ENCODE peak calls at places on chromosome 20, in seven cellular contexts. H, J, T, K, C, E and V are unnamed samples.

GRCh38 chr20:61569836-61570235 is 317.8 kb downstream of the CDH4 start:
- DNase-seq in C (no peak), E (no peak), K (no peak), H (no peak), J (no peak), T (peak), V (no peak)

GRCh38 chr20:9581509-9581908 is 67.1 kb downstream of the LAMP5 start:
- DNase-seq in C (no peak), K (no peak), E (no peak), H (no peak), J (no peak), T (no peak), V (no peak)

GRCh38 chr20:7596541-7596940 is 343.7 kb downstream of the HAO1 start:
- DNase-seq in J (no peak), E (no peak), C (no peak), H (no peak), K (no peak), T (no peak), V (no peak)

GRCh38 chr20:63101781-63102719 is 95.3 kb upstream of the BHLHE23 start:
- DNase-seq in C (peak), J (peak), K (peak), H (peak), E (peak), T (peak), V (peak)

GRCh38 chr20:63782051-63782471 is 42.5 kb downstream of the SLC2A4RG start:
- DNase-seq in C (no peak), J (no peak), E (no peak), H (peak), K (peak), T (no peak), V (no peak)

GRCh38 chr20:56348306-56348695 is 10.5 kb upstream of the FAM210B start:
- DNase-seq in K (no peak), C (no peak), T (no peak), E (no peak), H (no peak), J (no peak), V (no peak)

GRCh38 chr20:38293490-38294333 is 10.2 kb upstream of the BPI start:
- DNase-seq in T (no peak), E (no peak), K (no peak), C (no peak), H (peak), J (no peak), V (no peak)

GRCh38 chr20:1805161-1805581 is 90.0 kb upstream of the SIRPA start:
- DNase-seq in E (no peak), J (no peak), T (no peak), K (no peak), C (no peak), H (no peak), V (no peak)

GRCh38 chr20:39878321-39878720 is 810.7 kb downstream of the MAFB start:
- DNase-seq in T (no peak), K (no peak), C (no peak), E (no peak), J (no peak), H (no peak), V (no peak)

GRCh38 chr20:12098411-12098810 is 180.7 kb downstream of the BTBD3 start:
- DNase-seq in K (no peak), J (no peak), E (no peak), C (no peak), H (no peak), T (no peak), V (no peak)

GRCh38 chr20:4684837-4685413 is 36.8 kb upstream of the PRND start:
- DNase-seq in T (no peak), K (no peak), C (no peak), E (no peak), H (peak), J (peak), V (peak)

GRCh38 chr20:24667689-24668383 is 198.4 kb downstream of the SYNDIG1 start:
- DNase-seq in T (peak), K (no peak), C (peak), H (no peak), E (no peak), J (no peak), V (no peak)

GRCh38 chr20:5113615-5113986 is 6.2 kb downstream of the PCNA start:
- DNase-seq in E (no peak), T (no peak), H (no peak), C (no peak), J (no peak), K (no peak), V (no peak)

GRCh38 chr20:53611449-53611894 is 17.8 kb upstream of the ZNF217 start:
- DNase-seq in T (peak), K (no peak), H (peak), J (peak), E (peak), C (peak), V (peak)

GRCh38 chr20:54364365-54364764 is 111.0 kb upstream of the DOK5 start:
- DNase-seq in K (no peak), C (no peak), T (no peak), E (no peak), H (no peak), J (no peak), V (no peak)

GRCh38 chr20:23867152-23867776 is 12.3 kb downstream of the CST5 start:
- DNase-seq in H (no peak), K (no peak), E (no peak), T (no peak), J (no peak), C (no peak), V (no peak)

GRCh38 chr20:53949319-53949839 is 121.0 kb downstream of the BCAS1 start:
- DNase-seq in K (peak), H (peak), J (peak), E (peak), C (no peak), T (peak), V (peak)

GRCh38 chr20:37902504-37903313 is at the start of gene VSTM2L:
- DNase-seq in H (peak), C (no peak), K (no peak), T (peak), J (peak), E (no peak), V (peak)

GRCh38 chr20:26214991-26215390 is 518.3 kb upstream of the ZNF337 start:
- DNase-seq in T (no peak), K (no peak), E (no peak), J (peak), H (no peak), C (no peak), V (no peak)

GRCh38 chr20:49811825-49812462 is 684 bp upstream of the SLC9A8 start:
- DNase-seq in E (no peak), J (peak), T (no peak), K (no peak), C (no peak), H (no peak), V (peak)

GRCh38 chr20:1298888-1299511 is 29.9 kb downstream of the SDCBP2 start:
- DNase-seq in J (no peak), H (no peak), C (peak), E (no peak), T (no peak), K (no peak), V (no peak)

GRCh38 chr20:46401478-46401860 is 4.9 kb downstream of the ELMO2 start:
- DNase-seq in K (no peak), E (no peak), J (no peak), H (no peak), C (no peak), T (no peak), V (no peak)

GRCh38 chr20:1816384-1817381 is 78.5 kb upstream of the SIRPA start:
- DNase-seq in H (peak), J (peak), E (peak), T (no peak), K (no peak), C (peak), V (peak)

GRCh38 chr20:45892049-45892816 is 1.1 kb downstream of the CTSA start:
- DNase-seq in J (peak), C (no peak), T (no peak), H (peak), K (no peak), E (no peak), V (no peak)

DNA sequence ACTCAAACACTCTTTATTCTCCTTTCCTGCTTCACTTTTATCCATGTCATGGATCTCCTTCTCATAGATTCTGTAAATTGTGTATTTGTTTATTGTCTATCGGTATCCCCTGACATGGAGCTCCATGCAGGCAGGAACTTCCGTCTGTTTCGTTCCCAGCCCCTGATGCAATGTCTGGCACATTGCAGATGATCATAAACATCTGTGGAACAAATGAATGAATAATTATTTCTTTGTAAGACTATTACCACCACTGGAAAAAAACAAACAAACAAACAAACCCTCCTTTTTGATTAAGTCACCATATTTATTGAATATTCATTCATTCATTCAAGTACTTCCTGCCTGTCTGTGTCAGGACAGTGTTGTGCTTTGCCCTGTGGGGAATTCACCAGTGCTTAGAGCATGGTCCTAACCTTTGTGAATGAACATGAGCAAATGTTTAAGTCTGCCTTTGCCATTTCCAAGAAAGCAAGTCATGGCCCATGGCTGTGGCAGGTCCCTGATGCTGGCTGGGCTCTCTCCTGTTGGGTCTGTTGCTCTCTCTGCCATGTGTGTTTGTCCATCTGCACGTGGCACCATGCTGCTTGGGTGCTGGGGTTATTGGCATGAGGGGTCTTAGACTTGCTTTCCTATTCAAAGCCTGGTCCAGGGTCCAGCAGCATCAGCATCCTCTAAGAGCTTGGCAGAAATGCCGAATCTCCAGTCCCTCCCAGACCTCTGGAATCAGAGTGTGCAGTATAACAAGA is 47.5 kb upstream of the NAA20 start:
- DNase-seq in C (no peak), J (no peak), H (no peak), T (no peak), E (no peak), K (no peak), V (no peak)
- H3K4me3 ChIP-seq in C (no peak), J (no peak), H (no peak), T (no peak), E (no peak), K (no peak), V (no peak)

DNA sequence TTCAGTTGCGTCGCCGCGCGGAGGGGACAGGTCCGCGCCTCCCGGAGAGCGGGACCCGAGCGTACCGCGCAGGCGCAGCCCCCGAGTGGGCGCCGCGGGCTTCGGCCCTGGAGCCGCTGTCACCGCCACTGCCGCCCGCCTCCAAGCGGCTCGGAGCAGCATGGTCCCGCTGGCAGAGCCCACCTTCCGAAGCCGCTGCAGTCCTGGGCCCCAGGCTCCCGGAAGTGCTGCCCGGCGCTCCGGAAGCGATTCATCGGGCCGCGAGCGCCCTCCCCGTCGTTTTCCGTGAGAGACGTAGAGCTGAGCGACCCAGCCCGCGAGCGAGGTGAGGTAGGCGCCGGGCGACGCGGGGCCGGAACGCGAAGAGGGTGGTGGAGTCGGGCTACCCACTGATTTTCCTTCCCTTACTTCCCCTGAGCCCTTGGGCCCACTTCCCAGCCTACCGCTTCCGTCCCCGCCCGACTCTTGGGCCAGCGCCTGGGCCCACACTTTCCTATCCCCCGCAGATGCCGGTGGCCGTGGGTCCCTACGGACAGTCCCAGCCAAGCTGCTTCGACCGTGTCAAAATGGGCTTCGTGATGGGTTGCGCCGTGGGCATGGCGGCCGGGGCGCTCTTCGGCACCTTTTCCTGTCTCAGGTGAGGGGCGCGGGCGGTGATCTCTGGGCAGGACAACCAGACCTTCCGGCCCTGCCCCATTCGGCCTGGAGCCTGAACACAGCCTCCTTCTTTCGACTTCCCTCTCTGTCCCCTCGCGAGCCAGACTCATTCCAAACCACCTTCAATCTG is at the start of the genes NFS1 and ROMO1:
- DNase-seq in J (peak), H (peak), T (peak), E (peak), C (peak), K (peak), V (peak)
- TF ChIP-seq CTCF in J (peak), H (no peak), T (peak), E (peak), C (peak), K (peak), V (peak)

GRCh38 chr20:33338465-33339258 is 55.6 kb downstream of the BPIFB1 start:
- DNase-seq in H (no peak), T (no peak), K (no peak), J (no peak), C (no peak), E (no peak), V (no peak)

GRCh38 chr20:33337119-33337518 is 54.1 kb downstream of the BPIFB1 start:
- DNase-seq in C (no peak), E (no peak), K (no peak), T (no peak), H (peak), J (no peak), V (no peak)

GRCh38 chr20:33336375-33336774 is 53.4 kb downstream of the BPIFB1 start:
- DNase-seq in T (no peak), H (no peak), K (no peak), C (no peak), J (no peak), E (no peak), V (no peak)

GRCh38 chr20:33339515-33340058 is 56.6 kb downstream of the BPIFB1 start:
- DNase-seq in K (no peak), E (no peak), H (no peak), C (no peak), J (no peak), T (no peak), V (no peak)

GRCh38 chr20:33337531-33338165 is 54.6 kb downstream of the BPIFB1 start:
- DNase-seq in T (no peak), E (no peak), H (no peak), J (no peak), K (no peak), C (no peak), V (no peak)
- H3K4me3 ChIP-seq in T (no peak), E (no peak), H (no peak), J (no peak), K (no peak), C (no peak), V (no peak)

GRCh38 chr20:13610205-13610604 is 28.5 kb downstream of the TASP1 start:
- DNase-seq in T (no peak), K (no peak), J (no peak), C (no peak), E (no peak), H (no peak), V (no peak)
- TF ChIP-seq CTCF in T (no peak), K (no peak), J (no peak), C (no peak), E (peak), H (no peak), V (no peak)

DNA sequence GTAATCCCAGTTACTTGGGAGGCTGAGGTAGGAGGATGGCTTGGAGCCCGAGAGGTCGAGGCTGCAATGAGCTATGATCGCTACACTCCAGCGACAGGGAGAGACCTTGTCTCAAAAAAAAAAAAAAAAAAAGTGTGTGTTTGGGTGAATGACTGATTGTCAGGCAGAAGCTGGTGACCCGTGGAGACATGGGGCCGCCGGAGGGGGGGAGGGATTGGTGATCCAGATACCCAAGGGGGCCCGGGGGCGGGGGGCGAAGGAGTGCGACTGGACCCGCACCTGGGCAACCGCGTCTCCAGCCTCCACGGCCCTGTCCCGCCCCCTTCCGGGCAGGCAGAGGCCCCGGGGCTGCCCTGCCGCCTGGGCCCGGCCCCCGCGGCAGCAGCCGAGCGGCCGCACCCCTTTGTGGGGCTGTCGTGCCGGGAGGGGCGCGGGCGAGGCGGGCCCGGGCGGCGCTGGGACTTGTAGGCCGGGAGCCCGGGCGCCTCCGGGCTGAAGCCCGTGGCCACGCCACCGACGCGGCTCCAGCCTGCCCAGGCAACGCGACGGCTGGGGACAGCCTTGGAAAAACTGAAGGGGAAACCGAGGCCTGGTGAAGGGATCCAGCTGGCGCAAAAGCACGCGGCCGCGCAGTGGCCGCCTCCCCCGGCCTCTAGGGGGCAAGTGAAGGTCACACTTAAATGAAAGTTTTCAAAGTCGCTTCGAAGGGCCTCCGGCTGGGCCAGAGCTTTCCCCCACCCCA is 2.1 kb upstream of the RBM38 start:
- DNase-seq in H (peak), K (peak), J (peak), E (peak), T (peak), C (peak), V (peak)
- H3K4me3 ChIP-seq in H (peak), K (no peak), J (peak), E (peak), T (peak), C (peak), V (peak)